ENCODE peak calls at places on chromosomes 6 and 20, in six cellular contexts. One of them, this sample, is unnamed.

GRCh38 chr6:170444811-170445211 is 108.3 kb downstream of the PSMB1 start:
- DNase-seq in cardiac fibroblast: no peak
- DNase-seq in activated CD8-positive, alpha-beta T cell treated with anti-CD3 and anti-CD28 coated beads for 36 hours: no peak
- DNase-seq in IMR-90: no peak
- DNase-seq in heart right ventricle: no peak
- DNase-seq in Calu3: no peak
- DNase-seq in this sample: no peak

GRCh38 chr6:134295953-134296553 is 21.9 kb downstream of the SGK1 start:
- DNase-seq in cardiac fibroblast: peak
- DNase-seq in activated CD8-positive, alpha-beta T cell treated with anti-CD3 and anti-CD28 coated beads for 36 hours: no peak
- DNase-seq in IMR-90: peak
- DNase-seq in heart right ventricle: no peak
- DNase-seq in Calu3: peak
- DNase-seq in this sample: peak

GRCh38 chr20:61096463-61096862 is 155.6 kb upstream of the CDH4 start:
- DNase-seq in cardiac fibroblast: no peak
- DNase-seq in activated CD8-positive, alpha-beta T cell treated with anti-CD3 and anti-CD28 coated beads for 36 hours: no peak
- DNase-seq in IMR-90: no peak
- DNase-seq in heart right ventricle: no peak
- DNase-seq in Calu3: no peak
- DNase-seq in this sample: no peak

GRCh38 chr6:49550413-49551125 is at the start of gene C6orf141:
- DNase-seq in cardiac fibroblast: no peak
- DNase-seq in activated CD8-positive, alpha-beta T cell treated with anti-CD3 and anti-CD28 coated beads for 36 hours: peak
- DNase-seq in IMR-90: no peak
- DNase-seq in heart right ventricle: no peak
- DNase-seq in Calu3: peak
- DNase-seq in this sample: peak

GRCh38 chr20:32463642-32464400 is 105.7 kb downstream of the ASXL1 start:
- DNase-seq in cardiac fibroblast: no peak
- DNase-seq in activated CD8-positive, alpha-beta T cell treated with anti-CD3 and anti-CD28 coated beads for 36 hours: no peak
- DNase-seq in IMR-90: no peak
- DNase-seq in heart right ventricle: no peak
- DNase-seq in Calu3: no peak
- DNase-seq in this sample: no peak

GRCh38 chr6:130434174-130434873 is 68.5 kb downstream of the TMEM200A start:
- DNase-seq in cardiac fibroblast: peak
- DNase-seq in activated CD8-positive, alpha-beta T cell treated with anti-CD3 and anti-CD28 coated beads for 36 hours: no peak
- DNase-seq in IMR-90: peak
- DNase-seq in heart right ventricle: no peak
- DNase-seq in Calu3: no peak
- DNase-seq in this sample: no peak

GRCh38 chr6:156912431-156912830 is 135.3 kb downstream of the ARID1B start:
- DNase-seq in cardiac fibroblast: no peak
- DNase-seq in activated CD8-positive, alpha-beta T cell treated with anti-CD3 and anti-CD28 coated beads for 36 hours: no peak
- DNase-seq in IMR-90: no peak
- DNase-seq in heart right ventricle: no peak
- DNase-seq in Calu3: no peak
- DNase-seq in this sample: no peak

GRCh38 chr6:71309666-71310065 is 21.1 kb downstream of the OGFRL1 start:
- DNase-seq in cardiac fibroblast: no peak
- DNase-seq in activated CD8-positive, alpha-beta T cell treated with anti-CD3 and anti-CD28 coated beads for 36 hours: no peak
- DNase-seq in IMR-90: no peak
- DNase-seq in heart right ventricle: no peak
- DNase-seq in Calu3: no peak
- DNase-seq in this sample: no peak

GRCh38 chr6:41732601-41733348 is 2.6 kb downstream of the TFEB start:
- DNase-seq in cardiac fibroblast: peak
- DNase-seq in activated CD8-positive, alpha-beta T cell treated with anti-CD3 and anti-CD28 coated beads for 36 hours: peak
- DNase-seq in IMR-90: no peak
- DNase-seq in heart right ventricle: no peak
- DNase-seq in Calu3: no peak
- DNase-seq in this sample: peak

GRCh38 chr6:11277275-11278206 is 45.1 kb upstream of the NEDD9 start:
- DNase-seq in cardiac fibroblast: peak
- DNase-seq in activated CD8-positive, alpha-beta T cell treated with anti-CD3 and anti-CD28 coated beads for 36 hours: peak
- DNase-seq in IMR-90: peak
- DNase-seq in heart right ventricle: no peak
- DNase-seq in Calu3: peak
- DNase-seq in this sample: peak

GRCh38 chr6:158018851-158019361 is 37.2 kb downstream of the SYNJ2 start:
- DNase-seq in cardiac fibroblast: peak
- DNase-seq in activated CD8-positive, alpha-beta T cell treated with anti-CD3 and anti-CD28 coated beads for 36 hours: no peak
- DNase-seq in IMR-90: peak
- DNase-seq in heart right ventricle: no peak
- DNase-seq in Calu3: no peak
- DNase-seq in this sample: no peak

GRCh38 chr6:22943331-22943730 is 374.0 kb downstream of the HDGFL1 start:
- DNase-seq in cardiac fibroblast: no peak
- DNase-seq in activated CD8-positive, alpha-beta T cell treated with anti-CD3 and anti-CD28 coated beads for 36 hours: no peak
- DNase-seq in IMR-90: no peak
- DNase-seq in heart right ventricle: no peak
- DNase-seq in Calu3: no peak
- DNase-seq in this sample: no peak

GRCh38 chr6:68235192-68235812 is 399.8 kb upstream of the ADGRB3 start:
- DNase-seq in cardiac fibroblast: peak
- DNase-seq in activated CD8-positive, alpha-beta T cell treated with anti-CD3 and anti-CD28 coated beads for 36 hours: no peak
- DNase-seq in IMR-90: no peak
- DNase-seq in heart right ventricle: no peak
- DNase-seq in Calu3: no peak
- DNase-seq in this sample: no peak

GRCh38 chr20:17499041-17499440 is 32.1 kb downstream of the BFSP1 start:
- DNase-seq in cardiac fibroblast: peak
- DNase-seq in activated CD8-positive, alpha-beta T cell treated with anti-CD3 and anti-CD28 coated beads for 36 hours: no peak
- DNase-seq in IMR-90: peak
- DNase-seq in heart right ventricle: no peak
- DNase-seq in Calu3: no peak
- DNase-seq in this sample: no peak

GRCh38 chr6:163296835-163297519 is 117.5 kb upstream of the QKI start:
- DNase-seq in cardiac fibroblast: no peak
- DNase-seq in activated CD8-positive, alpha-beta T cell treated with anti-CD3 and anti-CD28 coated beads for 36 hours: no peak
- DNase-seq in IMR-90: no peak
- DNase-seq in heart right ventricle: no peak
- DNase-seq in Calu3: no peak
- DNase-seq in this sample: no peak

GRCh38 chr20:51354769-51355319 is 187.7 kb downstream of the NFATC2 start:
- DNase-seq in cardiac fibroblast: peak
- DNase-seq in activated CD8-positive, alpha-beta T cell treated with anti-CD3 and anti-CD28 coated beads for 36 hours: peak
- DNase-seq in IMR-90: peak
- DNase-seq in heart right ventricle: no peak
- DNase-seq in Calu3: no peak
- DNase-seq in this sample: no peak

GRCh38 chr6:26233608-26234420 is 131.2 kb upstream of the BTN3A2 start:
- DNase-seq in cardiac fibroblast: peak
- DNase-seq in activated CD8-positive, alpha-beta T cell treated with anti-CD3 and anti-CD28 coated beads for 36 hours: peak
- DNase-seq in IMR-90: peak
- DNase-seq in heart right ventricle: no peak
- DNase-seq in Calu3: peak
- DNase-seq in this sample: peak

GRCh38 chr6:48962041-48962440 is 501.0 kb downstream of the MMUT start:
- DNase-seq in cardiac fibroblast: no peak
- DNase-seq in activated CD8-positive, alpha-beta T cell treated with anti-CD3 and anti-CD28 coated beads for 36 hours: no peak
- DNase-seq in IMR-90: no peak
- DNase-seq in heart right ventricle: no peak
- DNase-seq in Calu3: no peak
- DNase-seq in this sample: no peak

GRCh38 chr6:155224031-155224451 is 39.8 kb upstream of the CLDN20 start:
- DNase-seq in cardiac fibroblast: peak
- DNase-seq in activated CD8-positive, alpha-beta T cell treated with anti-CD3 and anti-CD28 coated beads for 36 hours: peak
- DNase-seq in IMR-90: peak
- DNase-seq in heart right ventricle: no peak
- DNase-seq in Calu3: peak
- DNase-seq in this sample: peak

GRCh38 chr20:48189177-48189576 is 403.9 kb upstream of the SULF2 start:
- DNase-seq in cardiac fibroblast: no peak
- DNase-seq in activated CD8-positive, alpha-beta T cell treated with anti-CD3 and anti-CD28 coated beads for 36 hours: no peak
- DNase-seq in IMR-90: no peak
- DNase-seq in heart right ventricle: no peak
- DNase-seq in Calu3: peak
- DNase-seq in this sample: peak

GRCh38 chr6:88251261-88251660 is 85.1 kb upstream of the CNR1 start:
- DNase-seq in cardiac fibroblast: no peak
- DNase-seq in activated CD8-positive, alpha-beta T cell treated with anti-CD3 and anti-CD28 coated beads for 36 hours: no peak
- DNase-seq in IMR-90: no peak
- DNase-seq in heart right ventricle: no peak
- DNase-seq in Calu3: no peak
- DNase-seq in this sample: no peak

GRCh38 chr6:21527731-21528130 is 65.8 kb upstream of the SOX4 start:
- DNase-seq in cardiac fibroblast: no peak
- DNase-seq in activated CD8-positive, alpha-beta T cell treated with anti-CD3 and anti-CD28 coated beads for 36 hours: no peak
- DNase-seq in IMR-90: no peak
- DNase-seq in heart right ventricle: no peak
- DNase-seq in Calu3: no peak
- DNase-seq in this sample: no peak

GRCh38 chr6:21523652-21524051 is 69.9 kb upstream of the SOX4 start:
- DNase-seq in cardiac fibroblast: no peak
- DNase-seq in activated CD8-positive, alpha-beta T cell treated with anti-CD3 and anti-CD28 coated beads for 36 hours: no peak
- DNase-seq in IMR-90: no peak
- DNase-seq in heart right ventricle: no peak
- DNase-seq in Calu3: no peak
- DNase-seq in this sample: no peak

GRCh38 chr6:21526974-21527373 is 66.6 kb upstream of the SOX4 start:
- DNase-seq in cardiac fibroblast: no peak
- DNase-seq in activated CD8-positive, alpha-beta T cell treated with anti-CD3 and anti-CD28 coated beads for 36 hours: no peak
- DNase-seq in IMR-90: no peak
- DNase-seq in heart right ventricle: no peak
- DNase-seq in Calu3: no peak
- DNase-seq in this sample: no peak

GRCh38 chr6:21522773-21523490 is 70.6 kb upstream of the SOX4 start:
- DNase-seq in cardiac fibroblast: no peak
- DNase-seq in activated CD8-positive, alpha-beta T cell treated with anti-CD3 and anti-CD28 coated beads for 36 hours: no peak
- DNase-seq in IMR-90: no peak
- DNase-seq in heart right ventricle: no peak
- DNase-seq in Calu3: no peak
- DNase-seq in this sample: no peak

DNA sequence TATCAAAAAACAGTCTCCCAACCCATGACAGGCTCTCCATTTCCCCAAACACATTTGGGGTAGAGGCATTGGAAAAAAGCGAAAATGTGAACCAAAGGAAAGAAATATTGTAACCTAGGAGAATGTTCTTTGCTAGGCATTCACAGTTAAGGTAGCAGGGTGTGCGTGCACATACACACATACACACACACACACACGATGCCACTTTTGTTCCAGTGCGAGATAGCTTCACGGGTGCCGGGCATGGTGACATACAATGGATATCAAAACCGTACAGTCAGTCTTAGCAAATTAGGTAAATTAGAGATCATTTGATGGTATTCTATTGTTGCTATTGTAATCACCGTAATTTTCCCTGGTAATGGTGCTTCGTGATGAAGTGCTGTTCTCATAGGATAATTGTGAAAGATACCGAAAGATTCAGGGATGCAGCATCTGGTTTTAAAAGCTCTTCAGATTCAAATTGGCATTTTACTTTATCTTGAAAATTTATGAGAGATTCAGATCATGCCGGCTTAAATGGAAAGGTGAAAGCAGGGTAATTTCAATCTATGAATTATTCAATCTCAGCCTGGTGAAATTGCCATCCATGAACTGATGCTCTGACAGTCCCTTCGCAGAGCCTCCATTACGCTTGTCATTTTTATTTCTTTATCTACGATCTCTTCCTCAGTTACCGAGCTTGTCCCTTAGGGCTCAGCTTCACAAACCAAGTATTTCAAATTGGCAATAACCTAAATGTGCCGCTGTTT is 71.4 kb upstream of the SOX4 start:
- DNase-seq in cardiac fibroblast: no peak
- DNase-seq in activated CD8-positive, alpha-beta T cell treated with anti-CD3 and anti-CD28 coated beads for 36 hours: no peak
- DNase-seq in IMR-90: no peak
- DNase-seq in heart right ventricle: no peak
- DNase-seq in Calu3: no peak
- DNase-seq in this sample: no peak
- TF ChIP-seq CTCF in cardiac fibroblast: no peak
- TF ChIP-seq CTCF in activated CD8-positive, alpha-beta T cell treated with anti-CD3 and anti-CD28 coated beads for 36 hours: no peak
- TF ChIP-seq CTCF in IMR-90: no peak
- TF ChIP-seq CTCF in heart right ventricle: no peak
- TF ChIP-seq CTCF in Calu3: no peak
- TF ChIP-seq CTCF in this sample: no peak

GRCh38 chr6:80316655-80317332 is 210.3 kb downstream of the BCKDHB start:
- DNase-seq in cardiac fibroblast: no peak
- DNase-seq in activated CD8-positive, alpha-beta T cell treated with anti-CD3 and anti-CD28 coated beads for 36 hours: no peak
- DNase-seq in IMR-90: no peak
- DNase-seq in heart right ventricle: no peak
- DNase-seq in Calu3: no peak
- DNase-seq in this sample: no peak
- TF ChIP-seq CTCF in cardiac fibroblast: peak
- TF ChIP-seq CTCF in activated CD8-positive, alpha-beta T cell treated with anti-CD3 and anti-CD28 coated beads for 36 hours: no peak
- TF ChIP-seq CTCF in IMR-90: peak
- TF ChIP-seq CTCF in heart right ventricle: no peak
- TF ChIP-seq CTCF in Calu3: no peak
- TF ChIP-seq CTCF in this sample: no peak

DNA sequence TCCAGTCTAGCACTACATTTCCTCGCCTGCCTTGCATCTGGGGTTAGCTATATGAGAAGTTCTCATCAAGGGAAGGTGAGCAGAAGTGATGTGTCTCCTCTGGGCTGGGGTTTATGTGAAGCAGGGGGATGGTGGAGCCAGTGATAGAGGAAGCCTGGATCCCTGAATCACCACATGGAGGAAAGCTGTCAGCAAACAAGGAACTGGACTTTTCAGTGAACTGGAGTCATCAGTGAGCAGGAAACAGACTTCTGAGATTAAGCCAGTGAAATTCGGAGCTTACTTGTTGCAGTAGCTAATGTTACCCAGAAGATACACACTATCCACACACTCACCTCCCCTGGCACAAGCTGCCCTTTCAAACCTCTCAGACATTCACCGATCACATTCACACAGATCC is 13.4 kb upstream of the TOX2 start:
- DNase-seq in cardiac fibroblast: no peak
- DNase-seq in activated CD8-positive, alpha-beta T cell treated with anti-CD3 and anti-CD28 coated beads for 36 hours: no peak
- DNase-seq in IMR-90: no peak
- DNase-seq in heart right ventricle: no peak
- DNase-seq in Calu3: no peak
- DNase-seq in this sample: no peak
- TF ChIP-seq CTCF in cardiac fibroblast: no peak
- TF ChIP-seq CTCF in activated CD8-positive, alpha-beta T cell treated with anti-CD3 and anti-CD28 coated beads for 36 hours: no peak
- TF ChIP-seq CTCF in IMR-90: no peak
- TF ChIP-seq CTCF in heart right ventricle: no peak
- TF ChIP-seq CTCF in Calu3: no peak
- TF ChIP-seq CTCF in this sample: no peak

DNA sequence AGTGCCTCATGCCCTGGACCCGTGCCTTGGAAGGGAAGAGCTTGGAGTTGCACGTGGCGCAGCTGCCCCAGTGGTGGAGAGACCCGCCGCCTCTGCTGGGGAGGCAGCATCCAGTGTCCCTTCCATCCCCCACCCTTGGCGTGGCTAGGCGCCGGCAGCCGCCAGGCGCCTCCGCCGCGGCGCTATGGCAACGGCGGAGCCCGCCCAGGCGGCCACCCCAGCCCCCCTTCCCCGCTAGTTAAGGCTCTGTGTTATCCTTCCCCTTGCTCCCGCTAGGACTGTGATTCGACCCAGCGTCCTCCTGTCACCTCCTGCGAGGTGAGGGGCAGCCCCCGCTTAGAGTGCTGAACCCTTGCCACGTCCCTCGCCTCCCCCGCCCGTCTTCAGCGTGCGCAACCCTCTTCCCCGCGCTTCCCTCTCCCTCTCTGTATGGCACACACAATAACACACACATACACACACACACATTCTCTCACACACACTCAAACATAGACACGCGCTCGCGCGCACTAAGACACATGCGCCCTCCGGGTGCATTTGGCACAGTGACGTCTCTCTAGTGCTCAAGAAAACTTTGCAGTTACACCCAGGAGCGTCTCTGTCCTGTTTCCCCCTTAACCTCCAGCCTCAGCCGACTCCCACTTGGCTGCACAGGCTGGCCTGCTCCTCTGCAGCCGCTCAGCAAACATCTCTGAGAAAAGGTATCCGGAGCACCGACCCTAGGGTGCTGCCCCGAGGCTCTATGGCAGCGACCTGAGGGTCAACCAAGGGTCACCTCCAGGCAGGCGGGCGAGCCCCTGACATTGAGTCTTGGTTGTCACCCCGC is 8.5 kb downstream of the GRIK2 start:
- DNase-seq in cardiac fibroblast: no peak
- DNase-seq in activated CD8-positive, alpha-beta T cell treated with anti-CD3 and anti-CD28 coated beads for 36 hours: no peak
- DNase-seq in IMR-90: peak
- DNase-seq in heart right ventricle: peak
- DNase-seq in Calu3: no peak
- DNase-seq in this sample: no peak
- TF ChIP-seq CTCF in cardiac fibroblast: no peak
- TF ChIP-seq CTCF in activated CD8-positive, alpha-beta T cell treated with anti-CD3 and anti-CD28 coated beads for 36 hours: no peak
- TF ChIP-seq CTCF in IMR-90: no peak
- TF ChIP-seq CTCF in heart right ventricle: no peak
- TF ChIP-seq CTCF in Calu3: no peak
- TF ChIP-seq CTCF in this sample: no peak

This sample was measured in GM13977.